ENCODE peak calls at places on chromosomes 4 and X, in eight cellular contexts. One of them, this sample, is unnamed.
A peak's percentile ranks its signal among the peaks of the same experiment; 100 is the strongest.

GRCh38 chr4:15918484-15919129 is 19.9 kb downstream of the FGFBP1 start:
- DNase-seq in naive B cell: no peak
- DNase-seq in cardiac muscle cell: peak; percentile 25
- DNase-seq in HEK293T: no peak
- DNase-seq in A549: no peak
- DNase-seq in effector memory CD4-positive, alpha-beta T cell: no peak
- DNase-seq in GM23248: no peak
- DNase-seq in stimulated activated naive B cell treated with anti-CD40 and anti-IgM and Interleukin-4, amounts not matched to agents 10 μg/mL and 1 μg/mL and 100 μg/mL, for 72 hours: no peak
- DNase-seq in this sample: no peak

GRCh38 chr4:81882222-81882621 is 410.5 kb upstream of the RASGEF1B start:
- DNase-seq in stimulated activated naive B cell treated with anti-CD40 and anti-IgM and Interleukin-4, amounts not matched to agents 10 μg/mL and 1 μg/mL and 100 μg/mL, for 72 hours: no peak
- DNase-seq in GM23248: no peak
- DNase-seq in A549: no peak
- DNase-seq in cardiac muscle cell: no peak
- DNase-seq in effector memory CD4-positive, alpha-beta T cell: no peak
- DNase-seq in naive B cell: no peak
- DNase-seq in HEK293T: no peak
- DNase-seq in this sample: no peak

GRCh38 chrX:46737462-46737861 is 21.5 kb downstream of the SLC9A7 start:
- DNase-seq in A549: no peak
- DNase-seq in cardiac muscle cell: no peak
- DNase-seq in effector memory CD4-positive, alpha-beta T cell: no peak
- DNase-seq in stimulated activated naive B cell treated with anti-CD40 and anti-IgM and Interleukin-4, amounts not matched to agents 10 μg/mL and 1 μg/mL and 100 μg/mL, for 72 hours: no peak
- DNase-seq in naive B cell: no peak
- DNase-seq in HEK293T: no peak
- DNase-seq in GM23248: peak; percentile 57
- DNase-seq in this sample: no peak

GRCh38 chr4:79650217-79650616 is 242.2 kb upstream of the GK2 start:
- DNase-seq in GM23248: peak; percentile 13
- DNase-seq in naive B cell: no peak
- DNase-seq in cardiac muscle cell: no peak
- DNase-seq in effector memory CD4-positive, alpha-beta T cell: no peak
- DNase-seq in stimulated activated naive B cell treated with anti-CD40 and anti-IgM and Interleukin-4, amounts not matched to agents 10 μg/mL and 1 μg/mL and 100 μg/mL, for 72 hours: no peak
- DNase-seq in A549: no peak
- DNase-seq in HEK293T: no peak
- DNase-seq in this sample: no peak

GRCh38 chr4:10605746-10606482 is 78.7 kb downstream of the CLNK start:
- DNase-seq in effector memory CD4-positive, alpha-beta T cell: no peak
- DNase-seq in stimulated activated naive B cell treated with anti-CD40 and anti-IgM and Interleukin-4, amounts not matched to agents 10 μg/mL and 1 μg/mL and 100 μg/mL, for 72 hours: no peak
- DNase-seq in naive B cell: no peak
- DNase-seq in cardiac muscle cell: no peak
- DNase-seq in GM23248: peak; percentile 64
- DNase-seq in HEK293T: no peak
- DNase-seq in A549: no peak
- DNase-seq in this sample: no peak

GRCh38 chr4:94532016-94532789 is 80.5 kb downstream of the PDLIM5 start:
- DNase-seq in cardiac muscle cell: no peak
- DNase-seq in stimulated activated naive B cell treated with anti-CD40 and anti-IgM and Interleukin-4, amounts not matched to agents 10 μg/mL and 1 μg/mL and 100 μg/mL, for 72 hours: no peak
- DNase-seq in GM23248: peak; percentile 44
- DNase-seq in naive B cell: no peak
- DNase-seq in A549: no peak
- DNase-seq in effector memory CD4-positive, alpha-beta T cell: no peak
- DNase-seq in HEK293T: no peak
- DNase-seq in this sample: no peak

GRCh38 chrX:70052895-70053615 is 3.3 kb upstream of the AWAT2 start:
- DNase-seq in cardiac muscle cell: no peak
- DNase-seq in A549: no peak
- DNase-seq in stimulated activated naive B cell treated with anti-CD40 and anti-IgM and Interleukin-4, amounts not matched to agents 10 μg/mL and 1 μg/mL and 100 μg/mL, for 72 hours: no peak
- DNase-seq in effector memory CD4-positive, alpha-beta T cell: no peak
- DNase-seq in HEK293T: no peak
- DNase-seq in GM23248: no peak
- DNase-seq in naive B cell: no peak
- DNase-seq in this sample: no peak

GRCh38 chr4:8369426-8370105 is 71.0 kb downstream of the ACOX3 start:
- DNase-seq in A549: no peak
- DNase-seq in effector memory CD4-positive, alpha-beta T cell: no peak
- DNase-seq in HEK293T: no peak
- DNase-seq in stimulated activated naive B cell treated with anti-CD40 and anti-IgM and Interleukin-4, amounts not matched to agents 10 μg/mL and 1 μg/mL and 100 μg/mL, for 72 hours: no peak
- DNase-seq in naive B cell: no peak
- DNase-seq in GM23248: no peak
- DNase-seq in cardiac muscle cell: no peak
- DNase-seq in this sample: no peak

GRCh38 chr4:109026588-109026987 is 263.7 kb upstream of the ETNPPL start:
- DNase-seq in stimulated activated naive B cell treated with anti-CD40 and anti-IgM and Interleukin-4, amounts not matched to agents 10 μg/mL and 1 μg/mL and 100 μg/mL, for 72 hours: no peak
- DNase-seq in cardiac muscle cell: no peak
- DNase-seq in effector memory CD4-positive, alpha-beta T cell: no peak
- DNase-seq in HEK293T: no peak
- DNase-seq in A549: no peak
- DNase-seq in GM23248: no peak
- DNase-seq in naive B cell: no peak
- DNase-seq in this sample: no peak

GRCh38 chr4:83867221-83867620 is 331.3 kb downstream of the GPAT3 start:
- DNase-seq in HEK293T: no peak
- DNase-seq in naive B cell: no peak
- DNase-seq in stimulated activated naive B cell treated with anti-CD40 and anti-IgM and Interleukin-4, amounts not matched to agents 10 μg/mL and 1 μg/mL and 100 μg/mL, for 72 hours: no peak
- DNase-seq in A549: no peak
- DNase-seq in cardiac muscle cell: no peak
- DNase-seq in GM23248: no peak
- DNase-seq in effector memory CD4-positive, alpha-beta T cell: no peak
- DNase-seq in this sample: peak; percentile 1

GRCh38 chr4:185955817-185956542 is 113.0 kb upstream of the TLR3 start:
- DNase-seq in cardiac muscle cell: no peak
- DNase-seq in naive B cell: no peak
- DNase-seq in stimulated activated naive B cell treated with anti-CD40 and anti-IgM and Interleukin-4, amounts not matched to agents 10 μg/mL and 1 μg/mL and 100 μg/mL, for 72 hours: no peak
- DNase-seq in HEK293T: no peak
- DNase-seq in GM23248: no peak
- DNase-seq in effector memory CD4-positive, alpha-beta T cell: no peak
- DNase-seq in A549: no peak
- DNase-seq in this sample: no peak